ENCODE peak calls at places on chromosomes 7 and 10, in four cellular contexts. One of them, this sample, is unnamed. For H3K9me3, the result is how much of the 10 kb centered on the place peaks cover.

GRCh38 chr10:95288273-95288672 is 2.5 kb downstream of the PDLIM1 start:
- DNase-seq in lung: no peak
- DNase-seq in colonic mucosa: no peak
- DNase-seq in neural progenitor cell: no peak
- DNase-seq in this sample: peak

GRCh38 chr10:84837041-84837766 is 508.8 kb downstream of the CCSER2 start:
- DNase-seq in lung: no peak
- DNase-seq in colonic mucosa: no peak
- DNase-seq in neural progenitor cell: no peak
- DNase-seq in this sample: no peak

GRCh38 chr7:1806354-1806753 is 136.3 kb downstream of the ELFN1 start:
- DNase-seq in lung: no peak
- DNase-seq in colonic mucosa: no peak
- DNase-seq in neural progenitor cell: no peak
- DNase-seq in this sample: no peak

GRCh38 chr7:26444554-26444953 is 152.9 kb downstream of the SNX10 start:
- DNase-seq in lung: no peak
- DNase-seq in colonic mucosa: no peak
- DNase-seq in neural progenitor cell: no peak
- DNase-seq in this sample: no peak

GRCh38 chr7:7122701-7123281 is 59.6 kb upstream of the C1GALT1 start:
- DNase-seq in lung: no peak
- DNase-seq in colonic mucosa: no peak
- DNase-seq in neural progenitor cell: no peak
- DNase-seq in this sample: peak

GRCh38 chr7:131800008-131800407 is 243.6 kb upstream of the PODXL start:
- DNase-seq in lung: no peak
- DNase-seq in colonic mucosa: no peak
- DNase-seq in neural progenitor cell: no peak
- DNase-seq in this sample: no peak

GRCh38 chr10:8070440-8070839 is 16.0 kb downstream of the GATA3 start:
- DNase-seq in lung: no peak
- DNase-seq in colonic mucosa: no peak
- DNase-seq in neural progenitor cell: no peak
- DNase-seq in this sample: no peak

GRCh38 chr7:18902892-18903291 is 214.5 kb downstream of the TWIST1 start:
- DNase-seq in lung: no peak
- DNase-seq in colonic mucosa: no peak
- DNase-seq in neural progenitor cell: no peak
- DNase-seq in this sample: no peak

GRCh38 chr7:27346531-27347260 is 104.1 kb downstream of the EVX1 start:
- DNase-seq in lung: peak
- DNase-seq in colonic mucosa: peak
- DNase-seq in neural progenitor cell: no peak
- DNase-seq in this sample: no peak

GRCh38 chr7:159125944-159126248 is 18.8 kb downstream of the VIPR2 start:
- DNase-seq in lung: no peak
- DNase-seq in colonic mucosa: no peak
- DNase-seq in neural progenitor cell: no peak
- DNase-seq in this sample: no peak

GRCh38 chr7:45609180-45609579 is 35.0 kb downstream of the ADCY1 start:
- DNase-seq in lung: no peak
- DNase-seq in colonic mucosa: no peak
- DNase-seq in neural progenitor cell: no peak
- DNase-seq in this sample: no peak

GRCh38 chr7:101542527-101543241 is 86.4 kb downstream of the MYL10 start:
- DNase-seq in lung: peak
- DNase-seq in colonic mucosa: peak
- DNase-seq in neural progenitor cell: peak
- DNase-seq in this sample: peak

GRCh38 chr7:1597791-1598190 is 28.0 kb upstream of the PSMG3 start:
- DNase-seq in lung: no peak
- DNase-seq in colonic mucosa: no peak
- DNase-seq in neural progenitor cell: no peak
- DNase-seq in this sample: no peak

GRCh38 chr10:6269953-6270867 is 67.5 kb downstream of the PFKFB3 start:
- DNase-seq in lung: no peak
- DNase-seq in colonic mucosa: peak
- DNase-seq in neural progenitor cell: no peak
- DNase-seq in this sample: peak

GRCh38 chr10:28089467-28089866 is 90.6 kb upstream of the ODAD2 start:
- DNase-seq in lung: no peak
- DNase-seq in colonic mucosa: no peak
- DNase-seq in neural progenitor cell: no peak
- DNase-seq in this sample: no peak

GRCh38 chr10:60735244-60735643 is 43.0 kb upstream of the CDK1 start:
- DNase-seq in lung: no peak
- DNase-seq in colonic mucosa: peak
- DNase-seq in neural progenitor cell: no peak
- DNase-seq in this sample: no peak

GRCh38 chr10:51052152-51052551 is 22.1 kb upstream of the PRKG1 start:
- DNase-seq in lung: no peak
- DNase-seq in colonic mucosa: no peak
- DNase-seq in neural progenitor cell: no peak
- DNase-seq in this sample: no peak

GRCh38 chr10:28111712-28112111 is 112.8 kb upstream of the ODAD2 start:
- DNase-seq in lung: no peak
- DNase-seq in colonic mucosa: no peak
- DNase-seq in neural progenitor cell: no peak
- DNase-seq in this sample: no peak

GRCh38 chr10:126686732-126687693 is 16.5 kb upstream of the C10orf90 start:
- DNase-seq in lung: peak
- DNase-seq in colonic mucosa: no peak
- DNase-seq in neural progenitor cell: peak
- DNase-seq in this sample: no peak

GRCh38 chr10:57992321-57993077 is 275.2 kb downstream of the IPMK start:
- DNase-seq in lung: no peak
- DNase-seq in colonic mucosa: no peak
- DNase-seq in neural progenitor cell: peak
- DNase-seq in this sample: peak

GRCh38 chr10:69268761-69269416 is 9.4 kb upstream of the HK1 start:
- DNase-seq in lung: no peak
- DNase-seq in colonic mucosa: no peak
- DNase-seq in neural progenitor cell: no peak
- DNase-seq in this sample: no peak

GRCh38 chr7:27204851-27205322 is 5.0 kb upstream of the HOXA13 start:
- DNase-seq in lung: no peak
- DNase-seq in colonic mucosa: peak
- DNase-seq in neural progenitor cell: peak
- DNase-seq in this sample: no peak

GRCh38 chr7:143255564-143255963 is 7.7 kb upstream of the GSTK1 start:
- DNase-seq in lung: no peak
- DNase-seq in colonic mucosa: no peak
- DNase-seq in neural progenitor cell: no peak
- DNase-seq in this sample: no peak

GRCh38 chr7:138663741-138664710 is 37.1 kb downstream of the SVOPL start:
- DNase-seq in lung: no peak
- DNase-seq in colonic mucosa: peak
- DNase-seq in neural progenitor cell: peak
- DNase-seq in this sample: peak

GRCh38 chr10:88754272-88754671 is 5.5 kb upstream of the LIPN start:
- DNase-seq in lung: no peak
- DNase-seq in colonic mucosa: no peak
- DNase-seq in neural progenitor cell: no peak
- DNase-seq in this sample: no peak

GRCh38 chr7:44694326-44694725 is 54.3 kb upstream of the ZMIZ2 start:
- DNase-seq in lung: no peak
- DNase-seq in colonic mucosa: no peak
- DNase-seq in neural progenitor cell: no peak
- DNase-seq in this sample: no peak

GRCh38 chr10:118259288-118259906 is 82.7 kb downstream of the FAM204A start:
- DNase-seq in lung: no peak
- DNase-seq in colonic mucosa: peak
- DNase-seq in neural progenitor cell: peak
- DNase-seq in this sample: peak

GRCh38 chr10:104209575-104210198 is 22.5 kb downstream of the CFAP43 start:
- DNase-seq in lung: peak
- DNase-seq in colonic mucosa: peak
- DNase-seq in neural progenitor cell: peak
- DNase-seq in this sample: peak

GRCh38 chr10:43219848-43220247 is 47.0 kb downstream of the RASGEF1A start:
- DNase-seq in lung: no peak
- DNase-seq in colonic mucosa: no peak
- DNase-seq in neural progenitor cell: no peak
- DNase-seq in this sample: no peak

GRCh38 chr7:95322874-95323273 is 1.5 kb downstream of the PON1 start:
- DNase-seq in lung: no peak
- DNase-seq in colonic mucosa: no peak
- DNase-seq in neural progenitor cell: no peak
- DNase-seq in this sample: no peak
- H3K27ac ChIP-seq in lung: no peak
- H3K27ac ChIP-seq in colonic mucosa: no peak
- H3K27ac ChIP-seq in neural progenitor cell: no peak
- H3K27ac ChIP-seq in this sample: no peak

DNA sequence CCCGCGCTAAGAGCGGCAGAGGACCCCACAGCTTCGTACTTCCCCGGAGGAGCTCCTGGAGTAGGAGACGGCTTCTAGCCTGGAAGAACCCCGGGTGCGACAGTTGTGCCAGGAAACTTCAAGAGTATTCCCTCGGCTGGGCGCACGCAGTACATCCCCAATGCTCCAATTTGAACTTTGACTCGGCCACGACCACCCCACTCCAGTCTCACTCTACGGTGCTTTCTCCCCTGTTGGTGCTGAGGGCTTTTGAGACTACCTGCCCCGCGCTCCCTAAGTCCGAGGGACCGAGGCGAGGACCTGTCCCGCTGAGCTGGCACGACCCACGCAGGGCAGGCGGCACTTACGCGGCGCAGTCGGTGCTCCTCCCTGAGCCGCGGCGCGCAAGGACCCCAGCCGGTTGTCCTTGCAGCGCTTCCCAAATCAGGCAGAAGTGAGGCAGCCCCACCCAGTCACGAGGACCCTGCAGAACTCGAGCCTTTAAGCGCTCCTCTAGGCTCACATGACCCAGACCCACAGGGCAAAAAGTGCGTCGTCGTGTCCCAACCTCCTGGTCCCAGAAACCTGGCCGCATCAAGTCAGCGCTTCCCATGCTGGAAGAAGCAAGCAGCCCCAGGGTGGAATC is at the start of gene CPVL:
- DNase-seq in lung: peak
- DNase-seq in colonic mucosa: peak
- DNase-seq in neural progenitor cell: peak
- DNase-seq in this sample: peak
- H3K9me3 ChIP-seq in lung: under half
- H3K9me3 ChIP-seq in colonic mucosa: under half
- H3K9me3 ChIP-seq in neural progenitor cell: under half
- H3K9me3 ChIP-seq in this sample: under half

DNA sequence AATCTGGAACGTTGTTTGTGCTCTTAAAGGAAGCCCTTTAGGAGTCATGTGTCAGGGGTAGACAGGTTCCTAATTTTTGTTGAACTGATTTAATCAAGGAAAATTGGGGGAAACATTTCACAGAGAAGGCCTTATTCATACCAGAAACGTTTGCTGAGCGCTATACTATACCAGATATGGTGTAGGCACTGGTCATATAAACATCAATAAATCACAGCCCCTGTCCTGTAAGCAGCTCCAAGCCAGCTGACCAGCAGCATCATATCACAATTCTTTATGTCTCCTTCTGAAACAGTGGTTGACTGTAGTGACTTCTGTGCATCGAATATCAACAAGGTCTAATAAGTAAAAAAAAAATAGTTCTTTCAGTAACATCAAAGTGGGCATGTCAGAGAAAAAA is 1.1 kb downstream of the TMEM178B start:
- DNase-seq in lung: no peak
- DNase-seq in colonic mucosa: no peak
- DNase-seq in neural progenitor cell: no peak
- DNase-seq in this sample: no peak
- H3K4me3 ChIP-seq in lung: no peak
- H3K4me3 ChIP-seq in colonic mucosa: no peak
- H3K4me3 ChIP-seq in neural progenitor cell: peak
- H3K4me3 ChIP-seq in this sample: no peak

DNA sequence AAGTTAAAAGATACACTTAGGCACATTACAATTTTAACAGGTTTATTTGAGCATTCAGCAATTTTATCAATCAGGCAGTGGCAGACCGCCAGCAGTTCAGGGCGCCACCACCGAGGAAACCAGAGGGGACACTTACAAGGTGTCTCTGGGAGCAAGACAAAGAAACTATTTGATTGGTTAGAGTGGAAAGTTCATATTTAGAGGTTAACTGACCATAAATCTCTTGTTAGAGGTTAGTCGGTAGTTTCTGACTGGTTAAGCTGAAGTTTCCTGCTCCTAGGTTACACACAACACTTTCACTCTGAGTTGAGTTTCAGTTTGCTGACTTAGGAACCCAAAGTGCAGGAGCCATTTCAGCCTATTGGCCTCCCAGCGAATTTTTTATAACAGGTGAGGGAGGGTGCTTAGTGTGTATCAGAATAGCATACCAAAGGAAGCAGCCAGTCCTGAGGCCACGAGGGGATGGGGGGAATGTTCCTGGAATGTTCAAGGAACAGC is 10.8 kb upstream of the PVRIG start:
- DNase-seq in lung: no peak
- DNase-seq in colonic mucosa: no peak
- DNase-seq in neural progenitor cell: no peak
- DNase-seq in this sample: peak
- H3K27ac ChIP-seq in lung: no peak
- H3K27ac ChIP-seq in colonic mucosa: no peak
- H3K27ac ChIP-seq in neural progenitor cell: no peak
- H3K27ac ChIP-seq in this sample: no peak

GRCh38 chr7:149529136-149529718 is 31.6 kb upstream of the ZNF746 start:
- DNase-seq in lung: no peak
- DNase-seq in colonic mucosa: no peak
- DNase-seq in neural progenitor cell: peak
- DNase-seq in this sample: no peak
- H3K9me3 ChIP-seq in lung: under half
- H3K9me3 ChIP-seq in colonic mucosa: under half
- H3K9me3 ChIP-seq in neural progenitor cell: under half
- H3K9me3 ChIP-seq in this sample: under half

GRCh38 chr10:29733323-29733722 is 98.6 kb upstream of the SVIL start:
- DNase-seq in lung: no peak
- DNase-seq in colonic mucosa: no peak
- DNase-seq in neural progenitor cell: no peak
- DNase-seq in this sample: no peak

GRCh38 chr10:29730461-29730860 is 95.7 kb upstream of the SVIL start:
- DNase-seq in lung: no peak
- DNase-seq in colonic mucosa: no peak
- DNase-seq in neural progenitor cell: no peak
- DNase-seq in this sample: no peak

GRCh38 chr10:29731760-29732159 is 97.0 kb upstream of the SVIL start:
- DNase-seq in lung: no peak
- DNase-seq in colonic mucosa: peak
- DNase-seq in neural progenitor cell: peak
- DNase-seq in this sample: no peak

GRCh38 chr10:29732918-29733317 is 98.1 kb upstream of the SVIL start:
- DNase-seq in lung: no peak
- DNase-seq in colonic mucosa: no peak
- DNase-seq in neural progenitor cell: no peak
- DNase-seq in this sample: no peak

DNA sequence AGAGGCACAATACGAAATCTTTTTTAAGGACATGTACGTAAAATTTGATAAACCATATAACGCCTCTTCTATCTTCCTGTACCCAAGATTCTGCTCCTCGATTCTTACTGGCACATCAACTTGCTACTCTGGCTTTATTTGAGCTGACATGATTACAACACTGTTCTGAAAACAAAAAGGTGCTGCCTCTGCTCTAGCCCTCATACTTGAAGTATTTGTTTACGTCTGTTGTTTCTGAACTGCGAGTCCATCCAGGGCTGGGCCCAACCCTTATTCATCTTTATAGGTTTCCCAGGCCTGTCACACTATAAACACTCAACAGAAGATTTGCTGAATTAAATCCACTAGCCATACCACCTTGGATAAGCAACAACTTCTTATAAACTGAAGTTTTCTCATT is 96.2 kb upstream of the SVIL start:
- DNase-seq in lung: no peak
- DNase-seq in colonic mucosa: no peak
- DNase-seq in neural progenitor cell: no peak
- DNase-seq in this sample: no peak
- H3K4me3 ChIP-seq in lung: no peak
- H3K4me3 ChIP-seq in colonic mucosa: no peak
- H3K4me3 ChIP-seq in neural progenitor cell: peak
- H3K4me3 ChIP-seq in this sample: no peak